ENCODE peak calls at places on chromosomes 2 and 18, in four cellular contexts. X is cardiac fibroblast, Y is pancreas, U is retinal pigment epithelial cell. C is an unnamed sample.

GRCh38 chr2:129690049-129690448 is 289.4 kb upstream of the RAB6C start:
- DNase-seq in X (no peak), Y (no peak), U (no peak), C (no peak)

GRCh38 chr2:12020833-12021469 is 274.5 kb downstream of the LPIN1 start:
- DNase-seq in Y (no peak), X (no peak), U (no peak), C (no peak)

GRCh38 chr2:40311026-40311425 is 140.9 kb downstream of the SLC8A1 start:
- DNase-seq in U (no peak), X (no peak), Y (no peak), C (no peak)

GRCh38 chr2:99624682-99625081 is 134.9 kb upstream of the REV1 start:
- DNase-seq in Y (no peak), U (no peak), X (no peak), C (no peak)

GRCh38 chr2:172298009-172298408 is 129.4 kb upstream of the ITGA6 start:
- DNase-seq in X (no peak), Y (no peak), U (no peak), C (no peak)

GRCh38 chr2:37617119-37617892 is 54.1 kb downstream of the CDC42EP3 start:
- DNase-seq in X (no peak), Y (no peak), U (no peak), C (no peak)

GRCh38 chr2:226190479-226191252 is 609.0 kb downstream of the IRS1 start:
- DNase-seq in X (no peak), U (no peak), Y (no peak), C (no peak)

GRCh38 chr18:24935896-24936295 is 416.1 kb downstream of the ZNF521 start:
- DNase-seq in Y (no peak), U (no peak), X (no peak), C (no peak)

GRCh38 chr2:15937882-15938802 is 2.2 kb upstream of the MYCN start:
- DNase-seq in U (no peak), Y (no peak), X (no peak), C (no peak)

GRCh38 chr2:38546585-38546984 is 56.1 kb downstream of the HNRNPLL start:
- DNase-seq in Y (no peak), U (no peak), X (no peak), C (no peak)

GRCh38 chr2:147945660-147946059 is 74.9 kb downstream of the ORC4 start:
- DNase-seq in X (peak; percentile 32), Y (no peak), U (no peak), C (peak; percentile 13)

GRCh38 chr2:240458044-240458899 is 22.8 kb downstream of the GPC1 start:
- DNase-seq in U (no peak), Y (peak; percentile 18), X (no peak), C (no peak)

GRCh38 chr18:63210531-63210930 is 109.0 kb downstream of the BCL2 start:
- DNase-seq in U (no peak), Y (no peak), X (no peak), C (no peak)

GRCh38 chr2:161161074-161161577 is 898 bp downstream of the TANK start:
- DNase-seq in X (no peak), U (no peak), Y (no peak), C (no peak)

GRCh38 chr2:78766459-78766858 is 259.0 kb upstream of the REG3G start:
- DNase-seq in X (no peak), Y (no peak), U (no peak), C (no peak)

GRCh38 chr2:64212801-64213321 is 68.6 kb upstream of the PELI1 start:
- DNase-seq in Y (no peak), U (peak; percentile 96), X (peak; percentile 92), C (peak; percentile 73)

GRCh38 chr2:96636772-96637171 is 1.3 kb downstream of the KANSL3 start:
- DNase-seq in U (no peak), X (no peak), Y (no peak), C (no peak)

GRCh38 chr2:112542974-112543760 is 902 bp downstream of the POLR1B start:
- DNase-seq in Y (no peak), U (peak; percentile 8), X (peak; percentile 18), C (no peak)

GRCh38 chr2:82781516-82781915 is 1677.6 kb downstream of the SUCLG1 start:
- DNase-seq in U (no peak), Y (no peak), X (peak; percentile 52), C (no peak)

DNA sequence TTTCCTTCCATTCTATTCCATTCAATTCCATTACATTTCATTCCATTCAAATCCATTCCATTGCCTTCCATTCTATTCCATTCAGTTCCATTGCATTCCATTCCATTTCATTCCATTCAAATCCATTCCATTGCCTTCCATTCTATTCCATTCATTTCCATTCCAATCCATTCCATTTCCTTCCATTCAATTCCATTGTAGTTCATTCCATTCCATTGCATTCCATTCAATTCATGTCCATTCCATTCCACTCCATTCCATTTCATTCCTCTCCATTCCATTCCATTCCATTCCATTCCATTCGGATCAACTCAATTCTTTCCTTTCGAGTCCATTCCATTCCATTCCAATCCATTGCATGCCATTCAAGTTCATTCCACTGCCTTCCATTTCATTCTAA is 1128.3 kb downstream of the RPIA start:
- DNase-seq in U (no peak), Y (no peak), X (no peak), C (no peak)
- H3K4me3 ChIP-seq in U (no peak overlapping the region), Y (no peak overlapping the region), X (no peak overlapping the region), C (no peak overlapping the region)

DNA sequence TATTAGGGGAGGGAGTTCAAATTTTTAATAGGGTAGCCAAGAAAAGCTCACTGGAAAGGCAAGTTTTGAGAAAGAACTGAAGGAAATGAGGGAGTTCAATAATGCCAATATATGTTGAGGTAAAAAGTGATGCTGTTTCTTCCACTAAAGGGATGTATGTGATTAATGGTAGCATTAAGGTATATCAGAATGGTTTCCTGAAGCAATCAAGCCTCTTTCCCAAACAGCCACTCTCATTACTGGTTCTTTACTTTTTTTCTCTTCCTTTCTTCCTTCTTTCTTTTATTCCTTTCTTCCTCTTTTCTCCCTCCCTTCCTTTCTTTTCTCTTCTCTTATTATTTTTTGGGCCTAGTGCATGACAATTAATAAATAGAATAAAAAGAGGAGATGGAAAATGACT is 433.5 kb downstream of the SATB2 start:
- DNase-seq in Y (no peak), U (no peak), X (no peak), C (no peak)
- TF ChIP-seq CTCF in Y (no peak), U (no peak), X (no peak), C (no peak)

GRCh38 chr2:68734688-68735525 is at the start of gene ARHGAP25:
- DNase-seq in X (no peak), Y (no peak), U (no peak), C (no peak)
- H3K4me3 ChIP-seq in X (no peak within 1 kb of the TSS), Y (no peak within 1 kb of the TSS), U (no peak within 1 kb of the TSS), C (no peak within 1 kb of the TSS)

DNA sequence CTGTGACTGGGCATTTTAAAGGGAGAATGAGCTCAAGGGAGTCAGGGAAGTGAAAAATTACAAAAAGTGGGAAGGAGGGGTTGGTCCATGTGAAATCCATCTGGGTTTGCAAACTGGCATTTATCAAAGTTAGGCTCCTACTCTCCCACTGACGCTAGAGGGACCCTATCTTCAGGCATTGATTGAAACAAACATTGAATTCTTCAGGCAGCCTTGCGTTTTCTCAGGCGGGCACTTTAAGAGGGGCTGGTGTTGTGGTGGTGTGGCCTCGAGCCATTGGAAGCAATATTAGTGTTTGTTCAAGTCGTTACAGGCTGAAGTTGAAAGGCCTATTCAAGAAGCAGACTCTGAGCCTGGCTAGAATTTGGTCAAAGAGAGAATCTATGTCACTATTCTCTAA is 36.6 kb downstream of the STON1 start:
- DNase-seq in Y (no peak), X (peak; percentile 22), U (no peak), C (peak; percentile 9)
- TF ChIP-seq CTCF in Y (peak; percentile 8), X (peak; percentile 36), U (peak; percentile 67), C (peak; percentile 69)

GRCh38 chr2:136134126-136134525 is 16.2 kb upstream of the CXCR4 start:
- DNase-seq in X (no peak), U (no peak), Y (no peak), C (no peak)

GRCh38 chr2:136137982-136138381 is 20.0 kb upstream of the CXCR4 start:
- DNase-seq in U (no peak), Y (no peak), X (no peak), C (no peak)

GRCh38 chr2:136136921-136137320 is 19.0 kb upstream of the CXCR4 start:
- DNase-seq in Y (no peak), X (no peak), U (no peak), C (no peak)

GRCh38 chr2:136135462-136135861 is 17.5 kb upstream of the CXCR4 start:
- DNase-seq in X (no peak), Y (no peak), U (no peak), C (no peak)

DNA sequence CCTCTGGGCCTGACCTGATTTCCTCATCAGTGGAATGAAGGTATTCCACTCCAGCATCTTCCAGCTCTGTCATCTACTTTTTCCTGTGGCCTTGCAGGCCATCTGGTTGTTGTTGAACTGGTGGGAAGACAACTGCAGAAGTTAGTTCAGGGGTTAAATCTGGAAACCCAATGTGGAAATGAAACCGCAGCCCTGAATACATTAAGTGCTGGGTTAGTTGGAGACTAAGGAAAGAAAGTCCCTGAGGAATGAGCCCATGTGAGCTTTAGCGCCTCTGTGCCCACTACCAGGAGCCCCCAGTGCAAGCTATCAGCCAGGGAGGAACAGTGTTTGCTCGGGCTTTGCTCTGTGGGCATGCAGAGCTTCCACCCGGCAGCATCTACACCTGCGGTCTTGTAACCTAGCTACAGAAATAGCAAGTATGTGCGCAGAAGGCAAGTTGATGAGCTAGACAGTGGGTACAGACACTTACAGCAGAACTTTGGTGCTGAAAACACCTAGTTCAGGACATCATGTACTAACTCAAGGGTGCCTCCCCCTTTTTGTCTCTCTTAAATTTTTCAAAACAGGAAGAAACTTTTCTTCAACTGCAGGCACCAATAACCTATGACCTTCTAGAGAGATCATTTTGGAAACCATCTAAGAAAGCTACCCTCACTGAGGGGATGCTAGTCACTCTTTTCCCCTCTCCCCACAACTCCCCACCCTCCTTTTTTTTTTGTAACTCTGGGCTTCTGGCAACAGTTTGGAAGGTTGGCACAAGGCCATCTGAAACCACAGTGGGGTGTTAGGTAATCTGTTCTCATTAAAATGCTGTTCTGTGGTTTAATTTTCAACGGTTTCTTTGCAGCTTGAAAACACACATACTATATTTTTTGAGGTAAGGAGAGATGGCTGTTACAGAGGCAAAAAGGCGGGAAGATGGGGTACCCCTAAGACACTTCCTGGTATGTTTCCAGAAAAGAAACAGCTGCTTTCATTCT is 18.3 kb upstream of the CXCR4 start:
- DNase-seq in U (no peak), X (no peak), Y (no peak), C (peak; percentile 26)
- H3K4me3 ChIP-seq in U (no peak overlapping the region), X (no peak overlapping the region), Y (no peak overlapping the region), C (no peak overlapping the region)

GRCh38 chr2:33208400-33208799 is 261.6 kb downstream of the LTBP1 start:
- DNase-seq in U (no peak), X (no peak), Y (no peak), C (no peak)

GRCh38 chr2:33209976-33210375 is 263.2 kb downstream of the LTBP1 start:
- DNase-seq in X (peak; percentile 61), Y (no peak), U (no peak), C (no peak)

GRCh38 chr2:33212151-33212550 is 264.3 kb upstream of the RASGRP3 start:
- DNase-seq in U (no peak), X (peak; percentile 98), Y (no peak), C (no peak)

GRCh38 chr2:33213244-33213643 is 263.2 kb upstream of the RASGRP3 start:
- DNase-seq in U (no peak), X (peak; percentile 65), Y (no peak), C (no peak)

GRCh38 chr2:33210626-33211025 is 263.9 kb downstream of the LTBP1 start:
- DNase-seq in U (peak; percentile 25), Y (no peak), X (peak; percentile 98), C (peak; percentile 90)
- TF ChIP-seq CTCF in U (no peak), Y (no peak), X (no peak), C (no peak)

C was measured in astrocyte of the cerebellum.